ENCODE peak calls at places on chromosomes 6 and 20, in eight cellular contexts. L is CD8-positive, alpha-beta T cell; A is esophagus squamous epithelium; S is fibroblast of lung; I is adrenal gland; R is GM12865; E is tibial artery; C is brain microvascular endothelial cell. Q is an unnamed sample.

GRCh38 chr6:139146317-139146726 is 11.4 kb downstream of the HECA start:
- DNase-seq in L (no peak), A (no peak), S (no peak), I (no peak), R (no peak), E (no peak), C (no peak), Q (no peak)

GRCh38 chr6:116556065-116556464 is 2.5 kb downstream of the CALHM4 start:
- DNase-seq in L (no peak), A (no peak), S (peak), I (no peak), R (no peak), E (no peak), C (peak), Q (peak)

GRCh38 chr20:63439866-63440265 is 32.6 kb downstream of the KCNQ2 start:
- DNase-seq in L (no peak), A (no peak), S (no peak), I (no peak), R (no peak), E (no peak), C (no peak), Q (no peak)

GRCh38 chr6:89008763-89009374 is 45.5 kb upstream of the RNGTT start:
- DNase-seq in L (no peak), A (no peak), S (no peak), I (no peak), R (no peak), E (no peak), C (no peak), Q (no peak)

GRCh38 chr6:15287670-15288069 is 41.8 kb downstream of the JARID2 start:
- DNase-seq in L (peak), A (no peak), S (no peak), I (no peak), R (peak), E (no peak), C (no peak), Q (no peak)

GRCh38 chr6:30260036-30260504 is 46.9 kb upstream of the TRIM26 start:
- DNase-seq in L (peak), A (no peak), S (no peak), I (no peak), R (peak), E (no peak), C (no peak), Q (no peak)

GRCh38 chr6:170308761-170309160 is 2.2 kb downstream of the FAM120B start:
- DNase-seq in L (no peak), A (no peak), S (no peak), I (no peak), R (no peak), E (no peak), C (no peak), Q (no peak)

GRCh38 chr20:53708129-53708968 is 114.7 kb upstream of the ZNF217 start:
- DNase-seq in L (no peak), A (no peak), S (peak), I (no peak), R (peak), E (no peak), C (peak), Q (peak)

GRCh38 chr6:30555428-30556005 is 772 bp downstream of the GNL1 start:
- DNase-seq in L (no peak), A (peak), S (peak), I (peak), R (peak), E (peak), C (peak), Q (peak)

GRCh38 chr6:149043476-149044130 is 273.9 kb upstream of the TAB2 start:
- DNase-seq in L (no peak), A (no peak), S (no peak), I (no peak), R (peak), E (no peak), C (peak), Q (no peak)

GRCh38 chr6:35089216-35089934 is 51.8 kb downstream of the TCP11 start:
- DNase-seq in L (no peak), A (no peak), S (no peak), I (no peak), R (no peak), E (no peak), C (no peak), Q (no peak)

GRCh38 chr6:45892696-45893095 is 123.0 kb downstream of the CLIC5 start:
- DNase-seq in L (no peak), A (no peak), S (no peak), I (no peak), R (no peak), E (no peak), C (no peak), Q (no peak)

GRCh38 chr20:7908905-7909304 is 31.4 kb downstream of the HAO1 start:
- DNase-seq in L (no peak), A (no peak), S (no peak), I (no peak), R (no peak), E (no peak), C (no peak), Q (no peak)

GRCh38 chr6:125944434-125944816 is 12.1 kb upstream of the HINT3 start:
- DNase-seq in L (no peak), A (no peak), S (peak), I (peak), R (no peak), E (peak), C (peak), Q (no peak)

GRCh38 chr6:117976030-117976651 is 69.1 kb downstream of the SLC35F1 start:
- DNase-seq in L (no peak), A (no peak), S (peak), I (peak), R (peak), E (no peak), C (peak), Q (no peak)

GRCh38 chr6:54786154-54786553 is 60.4 kb upstream of the FAM83B start:
- DNase-seq in L (no peak), A (no peak), S (no peak), I (no peak), R (no peak), E (no peak), C (no peak), Q (no peak)

GRCh38 chr6:26043389-26044139 is 43.7 kb upstream of the HFE start:
- DNase-seq in L (peak), A (no peak), S (peak), I (peak), R (peak), E (peak), C (peak), Q (peak)

GRCh38 chr6:107764684-107765460 is 59.2 kb downstream of the SCML4 start:
- DNase-seq in L (no peak), A (no peak), S (no peak), I (no peak), R (no peak), E (no peak), C (no peak), Q (no peak)

GRCh38 chr6:161256390-161256789 is 17.5 kb downstream of the AGPAT4 start:
- DNase-seq in L (no peak), A (no peak), S (no peak), I (no peak), R (no peak), E (no peak), C (no peak), Q (no peak)

GRCh38 chr6:96522469-96523009 is 933 bp downstream of the UFL1 start:
- DNase-seq in L (no peak), A (no peak), S (peak), I (no peak), R (peak), E (no peak), C (peak), Q (peak)

GRCh38 chr6:150250826-150251225 is 108.0 kb downstream of the PPP1R14C start:
- DNase-seq in L (no peak), A (no peak), S (peak), I (no peak), R (no peak), E (no peak), C (peak), Q (peak)

GRCh38 chr20:43271980-43272379 is 82.3 kb upstream of the PTPRT start:
- DNase-seq in L (no peak), A (no peak), S (no peak), I (no peak), R (no peak), E (no peak), C (no peak), Q (no peak)

GRCh38 chr6:81362246-81362645 is 390.2 kb downstream of the TENT5A start:
- DNase-seq in L (no peak), A (no peak), S (peak), I (no peak), R (no peak), E (no peak), C (peak), Q (peak)

GRCh38 chr6:108275971-108276370 is 15.1 kb upstream of the SNX3 start:
- DNase-seq in L (no peak), A (no peak), S (no peak), I (no peak), R (no peak), E (no peak), C (no peak), Q (no peak)

GRCh38 chr6:133955582-133956412 is 2.8 kb downstream of the TBPL1 start:
- DNase-seq in L (no peak), A (no peak), S (no peak), I (no peak), R (no peak), E (no peak), C (no peak), Q (no peak)

GRCh38 chr6:100452998-100453397 is 11.7 kb downstream of the SIM1 start:
- DNase-seq in L (no peak), A (no peak), S (no peak), I (no peak), R (no peak), E (no peak), C (no peak), Q (peak)

GRCh38 chr6:100454571-100455229 is 10.0 kb downstream of the SIM1 start:
- DNase-seq in L (no peak), A (no peak), S (no peak), I (no peak), R (no peak), E (no peak), C (no peak), Q (no peak)

GRCh38 chr6:100455230-100456124 is 9.2 kb downstream of the SIM1 start:
- DNase-seq in L (no peak), A (no peak), S (no peak), I (no peak), R (no peak), E (no peak), C (no peak), Q (peak)

GRCh38 chr6:100451577-100451976 is 13.1 kb downstream of the SIM1 start:
- DNase-seq in L (no peak), A (no peak), S (no peak), I (no peak), R (no peak), E (no peak), C (no peak), Q (no peak)

DNA sequence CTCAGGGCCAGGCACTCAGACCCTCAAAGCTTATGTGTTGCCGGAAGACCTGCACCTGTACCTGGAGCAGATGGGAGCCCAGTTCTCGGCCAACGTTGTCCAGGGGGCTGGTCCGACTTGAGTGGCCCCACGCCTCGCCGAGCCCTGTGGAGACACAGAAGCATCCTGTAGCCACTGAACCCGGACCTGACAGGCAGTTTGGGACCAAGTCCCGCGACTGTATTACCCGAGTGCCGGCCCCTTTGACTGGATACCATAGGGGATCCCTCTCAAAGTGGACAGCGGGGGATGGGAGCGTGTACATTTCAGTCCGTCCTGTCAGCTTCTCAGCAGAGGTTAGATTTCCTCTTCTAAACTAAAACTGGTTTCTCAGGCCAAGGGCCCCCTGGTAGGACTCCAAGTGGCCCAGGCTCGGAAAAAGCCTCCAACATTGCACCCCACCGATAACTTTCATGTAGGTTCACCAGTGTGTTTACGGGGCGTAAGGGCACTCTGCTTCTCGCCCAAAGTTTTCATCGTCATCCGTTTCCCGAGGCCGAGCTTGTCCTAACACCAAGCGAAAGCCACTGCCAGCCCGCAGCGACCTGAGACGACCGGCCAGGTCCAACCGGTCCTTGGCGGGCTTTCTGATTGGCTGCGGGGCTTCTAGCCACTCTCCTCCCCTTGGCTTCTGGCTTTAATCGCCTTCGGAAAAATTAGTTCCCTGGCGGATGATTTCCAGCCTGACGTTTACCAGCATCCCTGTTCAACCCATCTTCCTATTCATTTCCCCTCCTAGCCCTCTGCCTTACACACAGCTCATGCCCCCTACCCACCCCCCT is 10.8 kb downstream of the SIM1 start:
- DNase-seq in L (no peak), A (no peak), S (no peak), I (no peak), R (no peak), E (no peak), C (no peak), Q (peak)
- H3K4me3 ChIP-seq in L (no peak), A (no peak), S (no peak), I (no peak), R (no peak), E (no peak), C (no peak), Q (peak)

GRCh38 chr6:124682751-124683150 is 279.5 kb upstream of the RNF217 start:
- DNase-seq in L (no peak), A (no peak), S (no peak), I (no peak), R (no peak), E (no peak), C (no peak), Q (no peak)

GRCh38 chr6:124679392-124679791 is 282.8 kb upstream of the RNF217 start:
- DNase-seq in L (no peak), A (no peak), S (peak), I (no peak), R (no peak), E (no peak), C (no peak), Q (peak)

GRCh38 chr6:124684621-124685020 is 277.6 kb upstream of the RNF217 start:
- DNase-seq in L (no peak), A (no peak), S (no peak), I (no peak), R (no peak), E (no peak), C (no peak), Q (no peak)

GRCh38 chr6:124688369-124688768 is 273.9 kb upstream of the RNF217 start:
- DNase-seq in L (no peak), A (no peak), S (no peak), I (no peak), R (no peak), E (no peak), C (no peak), Q (no peak)

GRCh38 chr6:124683507-124683906 is 278.7 kb upstream of the RNF217 start:
- DNase-seq in L (no peak), A (no peak), S (no peak), I (no peak), R (no peak), E (no peak), C (no peak), Q (no peak)
- TF ChIP-seq CTCF in L (no peak), A (no peak), S (no peak), I (no peak), R (no peak), E (no peak), C (no peak), Q (no peak)

GRCh38 chr20:44963325-44964215 is 2.7 kb upstream of the STK4 start:
- DNase-seq in L (no peak), A (no peak), S (no peak), I (no peak), R (peak), E (no peak), C (no peak), Q (no peak)

GRCh38 chr20:44967207-44967807 is 995 bp downstream of the STK4 start:
- DNase-seq in L (peak), A (no peak), S (no peak), I (no peak), R (peak), E (no peak), C (no peak), Q (peak)

GRCh38 chr20:44962483-44962882 is 2.3 kb upstream of the TOMM34 start:
- DNase-seq in L (no peak), A (no peak), S (no peak), I (no peak), R (no peak), E (no peak), C (no peak), Q (no peak)

GRCh38 chr20:44966030-44966961 is at the start of gene STK4:
- DNase-seq in L (peak), A (peak), S (peak), I (peak), R (peak), E (peak), C (peak), Q (peak)

GRCh38 chr20:44965651-44966029 is 672 bp upstream of the STK4 start:
- DNase-seq in L (no peak), A (no peak), S (no peak), I (no peak), R (no peak), E (no peak), C (no peak), Q (no peak)
- H3K4me3 ChIP-seq in L (peak), A (peak), S (peak), I (peak), R (peak), E (peak), C (peak), Q (peak)

GRCh38 chr20:35277531-35278395 is at the start of gene MMP24OS:
- DNase-seq in L (peak), A (peak), S (peak), I (peak), R (peak), E (peak), C (peak), Q (peak)
- TF ChIP-seq CTCF in L (no peak), A (no peak), S (peak), I (no peak), R (peak), E (no peak), C (peak), Q (no peak)

GRCh38 chr6:44217332-44218143 is 812 bp downstream of the MYMX start:
- DNase-seq in L (no peak), A (no peak), S (peak), I (no peak), R (no peak), E (peak), C (peak), Q (peak)
- H3K4me3 ChIP-seq in L (no peak), A (no peak), S (no peak), I (no peak), R (no peak), E (no peak), C (no peak), Q (no peak)